ENCODE peak calls at places on chromosomes 5 and 9, in eight cellular contexts. One of them, this sample, is unnamed.

GRCh38 chr9:17622166-17622565 is 43.3 kb downstream of the SH3GL2 start:
- DNase-seq in cardiac muscle cell: no peak
- DNase-seq in mesothelial cell of epicardium: no peak
- DNase-seq in RPMI7951: no peak
- DNase-seq in LoVo: no peak
- DNase-seq in NCI-H510A treated with DMSO at 0.1 percent for 48 hours: no peak
- DNase-seq in type B pancreatic cell: no peak
- DNase-seq in stimulated activated CD8-positive, alpha-beta memory T cell treated with anti-CD3 and anti-CD28 coated beads, Interleukin-7, amount 100 ng/mL, for 1 hour: no peak
- DNase-seq in this sample: no peak

GRCh38 chr9:95386843-95387242 is 69.3 kb upstream of the FANCC start:
- DNase-seq in RPMI7951: no peak
- DNase-seq in NCI-H510A treated with DMSO at 0.1 percent for 48 hours: no peak
- DNase-seq in mesothelial cell of epicardium: no peak
- DNase-seq in LoVo: no peak
- DNase-seq in type B pancreatic cell: no peak
- DNase-seq in cardiac muscle cell: no peak
- DNase-seq in stimulated activated CD8-positive, alpha-beta memory T cell treated with anti-CD3 and anti-CD28 coated beads, Interleukin-7, amount 100 ng/mL, for 1 hour: no peak
- DNase-seq in this sample: no peak

GRCh38 chr9:132647806-132648205 is 22.0 kb downstream of the DDX31 start:
- DNase-seq in RPMI7951: peak
- DNase-seq in NCI-H510A treated with DMSO at 0.1 percent for 48 hours: no peak
- DNase-seq in stimulated activated CD8-positive, alpha-beta memory T cell treated with anti-CD3 and anti-CD28 coated beads, Interleukin-7, amount 100 ng/mL, for 1 hour: no peak
- DNase-seq in cardiac muscle cell: no peak
- DNase-seq in LoVo: no peak
- DNase-seq in mesothelial cell of epicardium: no peak
- DNase-seq in type B pancreatic cell: no peak
- DNase-seq in this sample: peak

GRCh38 chr9:91727316-91727861 is 222.6 kb downstream of the ROR2 start:
- DNase-seq in type B pancreatic cell: no peak
- DNase-seq in LoVo: peak
- DNase-seq in NCI-H510A treated with DMSO at 0.1 percent for 48 hours: peak
- DNase-seq in RPMI7951: peak
- DNase-seq in cardiac muscle cell: peak
- DNase-seq in mesothelial cell of epicardium: no peak
- DNase-seq in stimulated activated CD8-positive, alpha-beta memory T cell treated with anti-CD3 and anti-CD28 coated beads, Interleukin-7, amount 100 ng/mL, for 1 hour: no peak
- DNase-seq in this sample: peak

GRCh38 chr5:8685704-8686103 is 816.8 kb downstream of the MTRR start:
- DNase-seq in stimulated activated CD8-positive, alpha-beta memory T cell treated with anti-CD3 and anti-CD28 coated beads, Interleukin-7, amount 100 ng/mL, for 1 hour: no peak
- DNase-seq in RPMI7951: no peak
- DNase-seq in cardiac muscle cell: peak
- DNase-seq in LoVo: no peak
- DNase-seq in NCI-H510A treated with DMSO at 0.1 percent for 48 hours: no peak
- DNase-seq in type B pancreatic cell: no peak
- DNase-seq in mesothelial cell of epicardium: no peak
- DNase-seq in this sample: no peak

GRCh38 chr5:139146809-139147742 is 51.1 kb downstream of the SIL1 start:
- DNase-seq in NCI-H510A treated with DMSO at 0.1 percent for 48 hours: peak
- DNase-seq in cardiac muscle cell: peak
- DNase-seq in stimulated activated CD8-positive, alpha-beta memory T cell treated with anti-CD3 and anti-CD28 coated beads, Interleukin-7, amount 100 ng/mL, for 1 hour: no peak
- DNase-seq in mesothelial cell of epicardium: no peak
- DNase-seq in type B pancreatic cell: no peak
- DNase-seq in LoVo: no peak
- DNase-seq in RPMI7951: no peak
- DNase-seq in this sample: no peak

GRCh38 chr9:13557724-13558123 is 278.2 kb upstream of the MPDZ start:
- DNase-seq in type B pancreatic cell: no peak
- DNase-seq in stimulated activated CD8-positive, alpha-beta memory T cell treated with anti-CD3 and anti-CD28 coated beads, Interleukin-7, amount 100 ng/mL, for 1 hour: no peak
- DNase-seq in LoVo: no peak
- DNase-seq in cardiac muscle cell: no peak
- DNase-seq in NCI-H510A treated with DMSO at 0.1 percent for 48 hours: no peak
- DNase-seq in mesothelial cell of epicardium: no peak
- DNase-seq in RPMI7951: no peak
- DNase-seq in this sample: no peak

GRCh38 chr5:11013793-11014192 is 252.8 kb upstream of the DAP start:
- DNase-seq in LoVo: no peak
- DNase-seq in cardiac muscle cell: no peak
- DNase-seq in NCI-H510A treated with DMSO at 0.1 percent for 48 hours: no peak
- DNase-seq in RPMI7951: no peak
- DNase-seq in stimulated activated CD8-positive, alpha-beta memory T cell treated with anti-CD3 and anti-CD28 coated beads, Interleukin-7, amount 100 ng/mL, for 1 hour: no peak
- DNase-seq in mesothelial cell of epicardium: no peak
- DNase-seq in type B pancreatic cell: no peak
- DNase-seq in this sample: no peak